ENCODE peak calls at places on chromosomes 1 and 21, in nine cellular contexts. H, U, Z, W, G, T, S, L and V are unnamed samples.

GRCh38 chr1:25814688-25815087 is 5.1 kb upstream of the MTFR1L start:
- DNase-seq in H (no peak), U (no peak), Z (no peak), W (no peak), G (no peak), T (no peak), S (no peak), L (no peak), V (no peak)

GRCh38 chr1:156421062-156421938 is 52.3 kb downstream of the RHBG start:
- DNase-seq in H (peak), U (peak), Z (peak), W (peak), G (peak), T (peak), S (peak), L (peak), V (peak)

GRCh38 chr1:226447932-226448670 is 40.2 kb upstream of the PARP1 start:
- DNase-seq in H (no peak), U (no peak), Z (no peak), W (no peak), G (no peak), T (no peak), S (peak), L (no peak), V (no peak)

GRCh38 chr1:38891753-38892152 is 10.4 kb upstream of the GJA9 start:
- DNase-seq in H (no peak), U (no peak), Z (peak), W (peak), G (no peak), T (no peak), S (peak), L (no peak), V (no peak)

GRCh38 chr21:42539931-42540343 is 26.3 kb downstream of the SLC37A1 start:
- DNase-seq in H (no peak), U (no peak), Z (peak), W (peak), G (no peak), T (no peak), S (peak), L (no peak), V (no peak)

GRCh38 chr1:190852611-190853010 is 374.9 kb upstream of the BRINP3 start:
- DNase-seq in H (no peak), U (no peak), Z (no peak), W (no peak), G (no peak), T (no peak), S (no peak), L (no peak), V (no peak)

GRCh38 chr21:36966066-36966845 is at the start of gene HLCS:
- DNase-seq in H (no peak), U (peak), Z (peak), W (peak), G (peak), T (peak), S (peak), L (peak), V (peak)

GRCh38 chr1:118008011-118008410 is 78.5 kb downstream of the WDR3 start:
- DNase-seq in H (no peak), U (no peak), Z (no peak), W (no peak), G (no peak), T (no peak), S (no peak), L (no peak), V (no peak)

GRCh38 chr21:38311765-38312164 is 55.0 kb downstream of the KCNJ15 start:
- DNase-seq in H (no peak), U (no peak), Z (no peak), W (no peak), G (no peak), T (no peak), S (peak), L (no peak), V (no peak)